ENCODE peak calls at places on chromosomes 11 and 22, in seven cellular contexts. One of them, this sample, is unnamed.

GRCh38 chr11:117944554-117944953 is 15.4 kb upstream of the TMPRSS13 start:
- ATAC-seq in IMR-90: no peak
- ATAC-seq in T-cell: no peak
- ATAC-seq in activated naive CD8-positive, alpha-beta T cell treated with anti-CD3 and anti-CD28 coated beads, Interleukin-2, amount 10 ng/mL, durations not matched to agents 7 days and 5 days: no peak
- ATAC-seq in activated CD8-positive, alpha-beta T cell treated with anti-CD3 and anti-CD28 coated beads for 36 hours: no peak
- ATAC-seq in sciatic nerve: no peak
- ATAC-seq in aorta: no peak
- ATAC-seq in this sample: no peak

GRCh38 chr11:57429946-57430345 is 3.0 kb upstream of the SLC43A3 start:
- ATAC-seq in IMR-90: no peak
- ATAC-seq in T-cell: no peak
- ATAC-seq in activated naive CD8-positive, alpha-beta T cell treated with anti-CD3 and anti-CD28 coated beads, Interleukin-2, amount 10 ng/mL, durations not matched to agents 7 days and 5 days: no peak
- ATAC-seq in activated CD8-positive, alpha-beta T cell treated with anti-CD3 and anti-CD28 coated beads for 36 hours: no peak
- ATAC-seq in sciatic nerve: no peak
- ATAC-seq in aorta: no peak
- ATAC-seq in this sample: no peak

GRCh38 chr22:18088825-18089568 is 11.2 kb downstream of the PEX26 start:
- ATAC-seq in IMR-90: no peak
- ATAC-seq in T-cell: no peak
- ATAC-seq in activated naive CD8-positive, alpha-beta T cell treated with anti-CD3 and anti-CD28 coated beads, Interleukin-2, amount 10 ng/mL, durations not matched to agents 7 days and 5 days: no peak
- ATAC-seq in activated CD8-positive, alpha-beta T cell treated with anti-CD3 and anti-CD28 coated beads for 36 hours: no peak
- ATAC-seq in sciatic nerve: no peak
- ATAC-seq in aorta: no peak
- ATAC-seq in this sample: no peak

GRCh38 chr11:118679483-118679882 is at the start of gene TREH:
- ATAC-seq in IMR-90: no peak
- ATAC-seq in T-cell: no peak
- ATAC-seq in activated naive CD8-positive, alpha-beta T cell treated with anti-CD3 and anti-CD28 coated beads, Interleukin-2, amount 10 ng/mL, durations not matched to agents 7 days and 5 days: no peak
- ATAC-seq in activated CD8-positive, alpha-beta T cell treated with anti-CD3 and anti-CD28 coated beads for 36 hours: no peak
- ATAC-seq in sciatic nerve: peak; percentile 42
- ATAC-seq in aorta: peak; percentile 19
- ATAC-seq in this sample: no peak

GRCh38 chr22:20165421-20165820 is 14.6 kb upstream of the CCDC188 start:
- ATAC-seq in IMR-90: no peak
- ATAC-seq in T-cell: no peak
- ATAC-seq in activated naive CD8-positive, alpha-beta T cell treated with anti-CD3 and anti-CD28 coated beads, Interleukin-2, amount 10 ng/mL, durations not matched to agents 7 days and 5 days: no peak
- ATAC-seq in activated CD8-positive, alpha-beta T cell treated with anti-CD3 and anti-CD28 coated beads for 36 hours: no peak
- ATAC-seq in sciatic nerve: no peak
- ATAC-seq in aorta: no peak
- ATAC-seq in this sample: no peak

GRCh38 chr22:35411112-35411511 is 11.2 kb downstream of the MCM5 start:
- ATAC-seq in IMR-90: no peak
- ATAC-seq in T-cell: no peak
- ATAC-seq in activated naive CD8-positive, alpha-beta T cell treated with anti-CD3 and anti-CD28 coated beads, Interleukin-2, amount 10 ng/mL, durations not matched to agents 7 days and 5 days: no peak
- ATAC-seq in activated CD8-positive, alpha-beta T cell treated with anti-CD3 and anti-CD28 coated beads for 36 hours: no peak
- ATAC-seq in sciatic nerve: peak; percentile 10
- ATAC-seq in aorta: no peak
- ATAC-seq in this sample: no peak

GRCh38 chr11:96215094-96215782 is 127.8 kb downstream of the MAML2 start:
- ATAC-seq in IMR-90: peak; percentile 55
- ATAC-seq in T-cell: peak; percentile 83
- ATAC-seq in activated naive CD8-positive, alpha-beta T cell treated with anti-CD3 and anti-CD28 coated beads, Interleukin-2, amount 10 ng/mL, durations not matched to agents 7 days and 5 days: peak; percentile 67
- ATAC-seq in activated CD8-positive, alpha-beta T cell treated with anti-CD3 and anti-CD28 coated beads for 36 hours: peak; percentile 64
- ATAC-seq in sciatic nerve: peak; percentile 56
- ATAC-seq in aorta: peak; percentile 17
- ATAC-seq in this sample: peak; percentile 29

GRCh38 chr11:132171031-132171430 is 800.6 kb downstream of the NTM start:
- ATAC-seq in IMR-90: no peak
- ATAC-seq in T-cell: no peak
- ATAC-seq in activated naive CD8-positive, alpha-beta T cell treated with anti-CD3 and anti-CD28 coated beads, Interleukin-2, amount 10 ng/mL, durations not matched to agents 7 days and 5 days: no peak
- ATAC-seq in activated CD8-positive, alpha-beta T cell treated with anti-CD3 and anti-CD28 coated beads for 36 hours: no peak
- ATAC-seq in sciatic nerve: no peak
- ATAC-seq in aorta: no peak
- ATAC-seq in this sample: no peak

GRCh38 chr11:114257621-114258558 is 38.3 kb upstream of the NNMT start:
- ATAC-seq in IMR-90: no peak
- ATAC-seq in T-cell: no peak
- ATAC-seq in activated naive CD8-positive, alpha-beta T cell treated with anti-CD3 and anti-CD28 coated beads, Interleukin-2, amount 10 ng/mL, durations not matched to agents 7 days and 5 days: no peak
- ATAC-seq in activated CD8-positive, alpha-beta T cell treated with anti-CD3 and anti-CD28 coated beads for 36 hours: no peak
- ATAC-seq in sciatic nerve: peak; percentile 65
- ATAC-seq in aorta: peak; percentile 47
- ATAC-seq in this sample: no peak

GRCh38 chr11:2190670-2191471 is 19.3 kb upstream of the TH start:
- ATAC-seq in IMR-90: no peak
- ATAC-seq in T-cell: no peak
- ATAC-seq in activated naive CD8-positive, alpha-beta T cell treated with anti-CD3 and anti-CD28 coated beads, Interleukin-2, amount 10 ng/mL, durations not matched to agents 7 days and 5 days: no peak
- ATAC-seq in activated CD8-positive, alpha-beta T cell treated with anti-CD3 and anti-CD28 coated beads for 36 hours: no peak
- ATAC-seq in sciatic nerve: no peak
- ATAC-seq in aorta: no peak
- ATAC-seq in this sample: no peak

GRCh38 chr11:6771926-6772898 is at the start of gene OR2AG2:
- ATAC-seq in IMR-90: no peak
- ATAC-seq in T-cell: no peak
- ATAC-seq in activated naive CD8-positive, alpha-beta T cell treated with anti-CD3 and anti-CD28 coated beads, Interleukin-2, amount 10 ng/mL, durations not matched to agents 7 days and 5 days: no peak
- ATAC-seq in activated CD8-positive, alpha-beta T cell treated with anti-CD3 and anti-CD28 coated beads for 36 hours: no peak
- ATAC-seq in sciatic nerve: peak; percentile 70
- ATAC-seq in aorta: no peak
- ATAC-seq in this sample: no peak

GRCh38 chr11:119854521-119854920 is 125.5 kb upstream of the NECTIN1 start:
- ATAC-seq in IMR-90: no peak
- ATAC-seq in T-cell: no peak
- ATAC-seq in activated naive CD8-positive, alpha-beta T cell treated with anti-CD3 and anti-CD28 coated beads, Interleukin-2, amount 10 ng/mL, durations not matched to agents 7 days and 5 days: no peak
- ATAC-seq in activated CD8-positive, alpha-beta T cell treated with anti-CD3 and anti-CD28 coated beads for 36 hours: no peak
- ATAC-seq in sciatic nerve: no peak
- ATAC-seq in aorta: no peak
- ATAC-seq in this sample: no peak

GRCh38 chr11:134027671-134028070 is 41.2 kb upstream of the JAM3 start:
- ATAC-seq in IMR-90: no peak
- ATAC-seq in T-cell: peak; percentile 98
- ATAC-seq in activated naive CD8-positive, alpha-beta T cell treated with anti-CD3 and anti-CD28 coated beads, Interleukin-2, amount 10 ng/mL, durations not matched to agents 7 days and 5 days: peak; percentile 99
- ATAC-seq in activated CD8-positive, alpha-beta T cell treated with anti-CD3 and anti-CD28 coated beads for 36 hours: peak; percentile 84
- ATAC-seq in sciatic nerve: no peak
- ATAC-seq in aorta: no peak
- ATAC-seq in this sample: no peak

GRCh38 chr11:62556872-62557631 is 10.4 kb upstream of the AHNAK start:
- ATAC-seq in IMR-90: no peak
- ATAC-seq in T-cell: peak; percentile 1
- ATAC-seq in activated naive CD8-positive, alpha-beta T cell treated with anti-CD3 and anti-CD28 coated beads, Interleukin-2, amount 10 ng/mL, durations not matched to agents 7 days and 5 days: peak; percentile 51
- ATAC-seq in activated CD8-positive, alpha-beta T cell treated with anti-CD3 and anti-CD28 coated beads for 36 hours: peak; percentile 31
- ATAC-seq in sciatic nerve: no peak
- ATAC-seq in aorta: no peak
- ATAC-seq in this sample: no peak

GRCh38 chr11:77374611-77375031 is 73.1 kb upstream of the GDPD4 start:
- ATAC-seq in IMR-90: peak; percentile 55
- ATAC-seq in T-cell: no peak
- ATAC-seq in activated naive CD8-positive, alpha-beta T cell treated with anti-CD3 and anti-CD28 coated beads, Interleukin-2, amount 10 ng/mL, durations not matched to agents 7 days and 5 days: no peak
- ATAC-seq in activated CD8-positive, alpha-beta T cell treated with anti-CD3 and anti-CD28 coated beads for 36 hours: no peak
- ATAC-seq in sciatic nerve: no peak
- ATAC-seq in aorta: no peak
- ATAC-seq in this sample: peak; percentile 51